ENCODE peak calls at places on chromosomes 5 and 9, in seven cellular contexts. One of them, this sample, is unnamed.

GRCh38 chr9:114492991-114493390 is 12.3 kb downstream of the WHRN start:
- DNase-seq in NCI-H2081: no peak
- DNase-seq in HFF-Myc: no peak
- DNase-seq in smooth muscle cell of the brain vasculature: no peak
- DNase-seq in colonic mucosa: no peak
- DNase-seq in NCI-H748 treated with DMSO at 0.1 percent for 48 hours: no peak
- DNase-seq in activated naive CD4-positive, alpha-beta T cell: no peak
- DNase-seq in this sample: no peak

GRCh38 chr5:115461506-115462290 is 82.9 kb downstream of the FEM1C start:
- DNase-seq in NCI-H748 treated with DMSO at 0.1 percent for 48 hours: no peak
- DNase-seq in smooth muscle cell of the brain vasculature: no peak
- DNase-seq in NCI-H2081: no peak
- DNase-seq in HFF-Myc: peak
- DNase-seq in activated naive CD4-positive, alpha-beta T cell: no peak
- DNase-seq in colonic mucosa: peak
- DNase-seq in this sample: peak

GRCh38 chr5:73149540-73149939 is 23.5 kb upstream of the TMEM174 start:
- DNase-seq in activated naive CD4-positive, alpha-beta T cell: no peak
- DNase-seq in colonic mucosa: no peak
- DNase-seq in HFF-Myc: no peak
- DNase-seq in smooth muscle cell of the brain vasculature: no peak
- DNase-seq in NCI-H2081: no peak
- DNase-seq in NCI-H748 treated with DMSO at 0.1 percent for 48 hours: no peak
- DNase-seq in this sample: no peak

GRCh38 chr5:6766558-6767191 is 53.4 kb downstream of the TENT4A start:
- DNase-seq in NCI-H2081: peak
- DNase-seq in activated naive CD4-positive, alpha-beta T cell: no peak
- DNase-seq in NCI-H748 treated with DMSO at 0.1 percent for 48 hours: peak
- DNase-seq in HFF-Myc: peak
- DNase-seq in smooth muscle cell of the brain vasculature: peak
- DNase-seq in colonic mucosa: peak
- DNase-seq in this sample: peak

GRCh38 chr9:31388660-31389059 is 995.8 kb upstream of the ACO1 start:
- DNase-seq in NCI-H748 treated with DMSO at 0.1 percent for 48 hours: no peak
- DNase-seq in smooth muscle cell of the brain vasculature: no peak
- DNase-seq in activated naive CD4-positive, alpha-beta T cell: no peak
- DNase-seq in HFF-Myc: no peak
- DNase-seq in colonic mucosa: no peak
- DNase-seq in NCI-H2081: no peak
- DNase-seq in this sample: no peak

GRCh38 chr9:135098400-135099105 is 11.1 kb downstream of the OLFM1 start:
- DNase-seq in smooth muscle cell of the brain vasculature: no peak
- DNase-seq in NCI-H2081: no peak
- DNase-seq in HFF-Myc: no peak
- DNase-seq in activated naive CD4-positive, alpha-beta T cell: no peak
- DNase-seq in NCI-H748 treated with DMSO at 0.1 percent for 48 hours: no peak
- DNase-seq in colonic mucosa: no peak
- DNase-seq in this sample: peak

GRCh38 chr5:76617229-76617628 is 6.0 kb downstream of the F2RL2 start:
- DNase-seq in smooth muscle cell of the brain vasculature: no peak
- DNase-seq in colonic mucosa: no peak
- DNase-seq in HFF-Myc: no peak
- DNase-seq in NCI-H2081: no peak
- DNase-seq in NCI-H748 treated with DMSO at 0.1 percent for 48 hours: no peak
- DNase-seq in activated naive CD4-positive, alpha-beta T cell: no peak
- DNase-seq in this sample: no peak

GRCh38 chr5:134874831-134875655 is 872 bp downstream of the TXNDC15 start:
- DNase-seq in smooth muscle cell of the brain vasculature: peak
- DNase-seq in activated naive CD4-positive, alpha-beta T cell: no peak
- DNase-seq in NCI-H748 treated with DMSO at 0.1 percent for 48 hours: peak
- DNase-seq in colonic mucosa: peak
- DNase-seq in NCI-H2081: no peak
- DNase-seq in HFF-Myc: peak
- DNase-seq in this sample: peak

GRCh38 chr5:95857185-95857945 is 34.8 kb upstream of the GLRX start:
- DNase-seq in HFF-Myc: peak
- DNase-seq in NCI-H748 treated with DMSO at 0.1 percent for 48 hours: no peak
- DNase-seq in colonic mucosa: no peak
- DNase-seq in smooth muscle cell of the brain vasculature: peak
- DNase-seq in activated naive CD4-positive, alpha-beta T cell: no peak
- DNase-seq in NCI-H2081: no peak
- DNase-seq in this sample: no peak

GRCh38 chr5:43274435-43275114 is 38.6 kb downstream of the HMGCS1 start:
- DNase-seq in activated naive CD4-positive, alpha-beta T cell: no peak
- DNase-seq in smooth muscle cell of the brain vasculature: no peak
- DNase-seq in colonic mucosa: no peak
- DNase-seq in HFF-Myc: no peak
- DNase-seq in NCI-H2081: no peak
- DNase-seq in NCI-H748 treated with DMSO at 0.1 percent for 48 hours: no peak
- DNase-seq in this sample: no peak

GRCh38 chr5:132183723-132184122 is 43.9 kb downstream of the P4HA2 start:
- DNase-seq in NCI-H748 treated with DMSO at 0.1 percent for 48 hours: no peak
- DNase-seq in HFF-Myc: no peak
- DNase-seq in activated naive CD4-positive, alpha-beta T cell: no peak
- DNase-seq in colonic mucosa: no peak
- DNase-seq in smooth muscle cell of the brain vasculature: no peak
- DNase-seq in NCI-H2081: no peak
- DNase-seq in this sample: peak

GRCh38 chr5:155699385-155699784 is 627.6 kb upstream of the SGCD start:
- DNase-seq in smooth muscle cell of the brain vasculature: no peak
- DNase-seq in NCI-H748 treated with DMSO at 0.1 percent for 48 hours: no peak
- DNase-seq in colonic mucosa: no peak
- DNase-seq in NCI-H2081: no peak
- DNase-seq in HFF-Myc: no peak
- DNase-seq in activated naive CD4-positive, alpha-beta T cell: no peak
- DNase-seq in this sample: no peak

GRCh38 chr9:137744632-137745183 is 125.9 kb downstream of the EHMT1 start:
- DNase-seq in NCI-H748 treated with DMSO at 0.1 percent for 48 hours: no peak
- DNase-seq in smooth muscle cell of the brain vasculature: no peak
- DNase-seq in NCI-H2081: no peak
- DNase-seq in HFF-Myc: no peak
- DNase-seq in activated naive CD4-positive, alpha-beta T cell: no peak
- DNase-seq in colonic mucosa: no peak
- DNase-seq in this sample: no peak

GRCh38 chr9:70679845-70680244 is 265.4 kb upstream of the KLF9 start:
- DNase-seq in NCI-H748 treated with DMSO at 0.1 percent for 48 hours: no peak
- DNase-seq in colonic mucosa: no peak
- DNase-seq in activated naive CD4-positive, alpha-beta T cell: no peak
- DNase-seq in smooth muscle cell of the brain vasculature: no peak
- DNase-seq in HFF-Myc: no peak
- DNase-seq in NCI-H2081: no peak
- DNase-seq in this sample: peak

GRCh38 chr9:107905313-107906027 is 415.9 kb upstream of the KLF4 start:
- DNase-seq in NCI-H2081: no peak
- DNase-seq in NCI-H748 treated with DMSO at 0.1 percent for 48 hours: no peak
- DNase-seq in colonic mucosa: no peak
- DNase-seq in smooth muscle cell of the brain vasculature: no peak
- DNase-seq in activated naive CD4-positive, alpha-beta T cell: no peak
- DNase-seq in HFF-Myc: no peak
- DNase-seq in this sample: no peak

GRCh38 chr9:8555767-8556500 is 756.4 kb upstream of the DMAC1 start:
- DNase-seq in activated naive CD4-positive, alpha-beta T cell: no peak
- DNase-seq in smooth muscle cell of the brain vasculature: peak
- DNase-seq in HFF-Myc: no peak
- DNase-seq in NCI-H748 treated with DMSO at 0.1 percent for 48 hours: no peak
- DNase-seq in colonic mucosa: no peak
- DNase-seq in NCI-H2081: no peak
- DNase-seq in this sample: no peak

GRCh38 chr9:96048954-96049831 is 173.7 kb downstream of the ERCC6L2 start:
- DNase-seq in smooth muscle cell of the brain vasculature: no peak
- DNase-seq in NCI-H2081: no peak
- DNase-seq in activated naive CD4-positive, alpha-beta T cell: no peak
- DNase-seq in HFF-Myc: no peak
- DNase-seq in colonic mucosa: no peak
- DNase-seq in NCI-H748 treated with DMSO at 0.1 percent for 48 hours: no peak
- DNase-seq in this sample: no peak

GRCh38 chr9:96644137-96644536 is 11.0 kb downstream of the PRXL2C start:
- DNase-seq in smooth muscle cell of the brain vasculature: no peak
- DNase-seq in NCI-H2081: peak
- DNase-seq in activated naive CD4-positive, alpha-beta T cell: no peak
- DNase-seq in HFF-Myc: no peak
- DNase-seq in NCI-H748 treated with DMSO at 0.1 percent for 48 hours: peak
- DNase-seq in colonic mucosa: no peak
- DNase-seq in this sample: no peak

This sample was measured in RKO.